ENCODE peak calls at places on chromosome 9, in four cellular contexts. P is mesothelial cell of epicardium, B is NAMALWA, W is T-helper 22 cell. E is an unnamed sample.

GRCh38 chr9:99680191-99680590 is 141.5 kb upstream of the NR4A3 start:
- DNase-seq in P (no peak), B (peak), W (no peak), E (no peak)

GRCh38 chr9:77848897-77849296 is 182.7 kb downstream of the GNAQ start:
- DNase-seq in P (no peak), B (no peak), W (no peak), E (no peak)

GRCh38 chr9:121895836-121896544 is 197.1 kb downstream of the TTLL11 start:
- DNase-seq in P (no peak), B (peak), W (no peak), E (no peak)

GRCh38 chr9:131046581-131047202 is 37.7 kb downstream of the LAMC3 start:
- DNase-seq in P (peak), B (peak), W (peak), E (peak)

GRCh38 chr9:17294822-17295624 is 160.2 kb downstream of the CNTLN start:
- DNase-seq in P (no peak), B (no peak), W (no peak), E (no peak)

GRCh38 chr9:93087971-93088655 is 7.9 kb upstream of the CARD19 start:
- DNase-seq in P (no peak), B (no peak), W (no peak), E (no peak)

GRCh38 chr9:113567361-113568080 is 104.0 kb downstream of the RGS3 start:
- DNase-seq in P (no peak), B (no peak), W (no peak), E (no peak)

GRCh38 chr9:121721770-121722169 is 70.3 kb downstream of the DAB2IP start:
- DNase-seq in P (no peak), B (no peak), W (no peak), E (no peak)

GRCh38 chr9:1837453-1838084 is 177.6 kb upstream of the SMARCA2 start:
- DNase-seq in P (no peak), B (peak), W (no peak), E (peak)

E was measured in GM12865.